ENCODE peak calls at places on chromosomes 3 and 15, in six cellular contexts. M is neural progenitor cell, C is HCT116, Q is SK-N-SH, P is PC-3, B is MM.1S. K is an unnamed sample.

GRCh38 chr15:76286231-76286879 is 24.9 kb downstream of the ETFA start:
- DNase-seq in M (no peak), C (no peak), Q (no peak), P (no peak), B (peak), K (peak)

GRCh38 chr3:134370611-134371451 is 3.4 kb downstream of the AMOTL2 start:
- DNase-seq in M (no peak), C (no peak), Q (no peak), P (no peak), B (no peak), K (peak)

GRCh38 chr3:49397470-49397869 is 14.3 kb downstream of the RHOA start:
- DNase-seq in M (peak), C (no peak), Q (peak), P (no peak), B (no peak), K (no peak)

GRCh38 chr15:88897456-88898194 is 2.3 kb upstream of the HAPLN3 start:
- DNase-seq in M (peak), C (no peak), Q (peak), P (peak), B (peak), K (peak)

GRCh38 chr3:51934139-51934850 is 7.4 kb downstream of the RRP9 start:
- DNase-seq in M (no peak), C (no peak), Q (no peak), P (no peak), B (no peak), K (no peak)

GRCh38 chr15:37824717-37825382 is 109.6 kb upstream of the TMCO5A start:
- DNase-seq in M (no peak), C (peak), Q (no peak), P (peak), B (no peak), K (peak)

GRCh38 chr3:39317571-39318169 is 11.8 kb upstream of the CCR8 start:
- DNase-seq in M (no peak), C (no peak), Q (no peak), P (peak), B (no peak), K (no peak)

GRCh38 chr3:141114179-141114745 is 63.1 kb downstream of the SPSB4 start:
- DNase-seq in M (no peak), C (no peak), Q (no peak), P (no peak), B (no peak), K (no peak)

GRCh38 chr15:57306944-57307411 is 69.3 kb upstream of the CGNL1 start:
- DNase-seq in M (no peak), C (no peak), Q (no peak), P (no peak), B (no peak), K (no peak)
- H3K9ac ChIP-seq in M (no peak), C (no peak), Q (no peak), P (no peak), B (no peak), K (peak)

GRCh38 chr3:14453841-14454630 is 51.6 kb downstream of the SLC6A6 start:
- DNase-seq in M (no peak), C (no peak), Q (no peak), P (no peak), B (no peak), K (no peak)

GRCh38 chr3:14453368-14453710 is 50.9 kb downstream of the SLC6A6 start:
- DNase-seq in M (no peak), C (no peak), Q (no peak), P (no peak), B (no peak), K (no peak)

GRCh38 chr3:14451844-14452533 is 49.6 kb downstream of the SLC6A6 start:
- DNase-seq in M (no peak), C (no peak), Q (no peak), P (peak), B (no peak), K (peak)

GRCh38 chr3:14450922-14451606 is 48.7 kb downstream of the SLC6A6 start:
- DNase-seq in M (no peak), C (no peak), Q (no peak), P (no peak), B (no peak), K (no peak)

DNA sequence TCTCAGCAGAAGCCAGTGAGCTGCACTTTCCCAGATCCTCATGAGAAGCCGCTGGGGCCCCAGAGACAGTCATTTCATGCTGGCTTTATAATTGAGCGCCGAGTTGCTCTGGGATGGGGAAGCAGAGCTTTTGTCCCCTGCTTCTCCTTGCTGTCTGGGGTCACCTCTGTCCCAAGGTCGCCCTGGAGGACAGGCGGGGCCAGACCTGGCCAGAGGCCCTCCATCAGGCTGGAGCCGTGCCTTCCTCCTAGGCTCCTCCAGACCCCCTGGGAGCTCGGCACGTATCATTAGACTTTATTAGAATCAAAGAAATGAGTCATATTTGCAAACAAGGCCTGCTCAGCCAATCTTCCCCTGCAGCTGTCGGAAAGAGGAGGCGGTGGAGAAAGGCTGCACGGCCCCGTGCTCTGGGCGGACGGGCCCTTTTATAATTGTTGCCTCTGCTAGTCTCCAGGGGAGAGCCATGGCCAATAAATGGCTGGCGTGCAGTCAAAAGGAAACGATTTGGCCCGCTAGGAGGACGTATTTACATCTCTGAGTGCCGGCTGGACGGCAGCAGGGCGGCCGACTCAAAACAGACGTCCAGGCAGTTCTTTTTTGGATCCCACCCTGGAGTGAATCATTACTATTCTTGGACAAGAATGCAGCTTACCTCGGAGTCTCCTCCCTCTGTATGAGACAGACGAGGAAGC is 50.4 kb downstream of the SLC6A6 start:
- DNase-seq in M (no peak), C (peak), Q (no peak), P (peak), B (no peak), K (peak)
- TF ChIP-seq EZH2phosphoT487 in M (no peak), C (no peak), Q (no peak), P (peak), B (no peak), K (no peak)

DNA sequence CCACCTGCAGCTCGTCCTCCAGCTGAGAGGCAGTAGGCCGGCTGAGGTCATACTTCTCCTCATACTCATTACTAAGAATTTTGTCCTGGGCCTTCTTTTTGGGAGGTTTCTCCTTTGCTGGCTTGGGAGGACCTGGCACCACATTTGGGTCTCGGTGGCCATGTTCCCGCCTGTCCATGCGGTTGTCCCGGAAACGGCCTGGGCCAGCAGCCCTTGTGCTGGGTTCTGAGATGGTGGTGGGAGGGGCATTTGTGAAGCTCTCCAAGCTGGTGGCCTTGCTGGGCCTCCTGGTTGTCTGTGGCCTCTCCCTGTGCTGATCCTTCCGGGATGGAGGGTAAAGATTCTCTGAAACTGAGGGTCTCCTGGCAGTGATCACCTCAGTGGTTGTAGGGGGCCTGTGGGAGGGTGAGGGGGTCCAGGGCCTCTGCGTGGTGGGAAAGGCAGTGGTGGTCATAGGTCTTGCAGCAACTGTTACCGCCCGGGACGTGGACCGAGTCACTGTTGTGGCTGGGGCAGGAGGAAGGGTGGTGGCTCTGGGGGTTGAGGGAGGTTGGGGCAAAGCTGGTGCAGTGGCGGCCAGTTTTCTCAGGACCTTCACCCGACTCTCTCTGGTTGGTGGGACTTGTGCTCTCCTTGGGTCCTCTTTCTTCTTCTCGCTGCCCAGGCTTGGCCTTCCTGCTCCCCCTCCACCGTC is 2.5 kb downstream of the CCDC80 start:
- DNase-seq in M (no peak), C (no peak), Q (no peak), P (no peak), B (no peak), K (peak)
- H3K4me3 ChIP-seq in M (no peak), C (no peak), Q (peak), P (no peak), B (no peak), K (peak)

GRCh38 chr3:126100688-126101301 is 16.9 kb upstream of the SLC41A3 start:
- DNase-seq in M (no peak), C (no peak), Q (peak), P (no peak), B (no peak), K (peak)
- H3K9ac ChIP-seq in M (no peak), C (no peak), Q (no peak), P (no peak), B (no peak), K (no peak)

GRCh38 chr3:4996771-4997291 is 17.6 kb downstream of the BHLHE40 start:
- DNase-seq in M (no peak), C (no peak), Q (no peak), P (no peak), B (no peak), K (no peak)
- TF ChIP-seq EZH2phosphoT487 in M (no peak), C (no peak), Q (no peak), P (no peak), B (no peak), K (no peak)

GRCh38 chr15:30984542-30984941 is 6.9 kb downstream of the MTMR10 start:
- DNase-seq in M (no peak), C (no peak), Q (peak), P (no peak), B (no peak), K (no peak)
- H3K4me3 ChIP-seq in M (no peak), C (no peak), Q (peak), P (no peak), B (no peak), K (no peak)

DNA sequence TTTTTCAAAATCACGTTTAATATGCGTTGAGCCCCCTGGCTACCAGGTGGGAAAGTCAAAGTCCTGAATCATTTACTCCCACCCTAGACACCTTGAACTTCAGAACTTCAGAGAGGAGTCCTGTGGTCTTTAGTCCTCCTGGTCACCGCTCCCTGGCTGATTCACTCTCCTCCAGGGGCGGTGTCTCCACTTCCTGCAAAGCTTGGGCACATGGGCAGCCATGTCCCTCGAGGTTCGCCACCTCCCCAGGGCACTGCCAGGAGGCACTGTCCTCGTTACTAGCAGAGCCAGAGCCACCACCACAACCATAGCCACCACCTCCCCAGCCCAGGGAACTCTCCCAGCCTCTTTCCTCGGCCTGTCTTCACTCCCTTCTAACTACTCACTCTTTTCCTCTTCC is 31.0 kb downstream of the LOXL1 start:
- DNase-seq in M (no peak), C (no peak), Q (no peak), P (peak), B (no peak), K (peak)
- H3K9ac ChIP-seq in M (no peak), C (no peak), Q (no peak), P (peak), B (no peak), K (no peak)